ENCODE peak calls at places on chromosomes 2 and 18, in eight cellular contexts. Q is GM10248; L is foreskin keratinocyte; W is EL; Z is myocyte; N is caudate nucleus; F is HT1080; R is CD8-positive, alpha-beta memory T cell. D is an unnamed sample.
A peak's percentile ranks its signal among the peaks of the same experiment; 100 is the strongest.

GRCh38 chr2:230928701-230929380 is 3.8 kb upstream of the GPR55 start:
- DNase-seq in Q (no peak), L (no peak), W (no peak), Z (no peak), N (no peak), F (no peak), R (no peak), D (no peak)

GRCh38 chr2:30267161-30267568 is 35.8 kb downstream of the LBH start:
- DNase-seq in Q (no peak), L (no peak), W (no peak), Z (no peak), N (no peak), F (no peak), R (peak; percentile 62), D (no peak)

GRCh38 chr2:44944102-44944951 is 2.8 kb downstream of the SIX3 start:
- DNase-seq in Q (no peak), L (no peak), W (no peak), Z (no peak), N (no peak), F (no peak), R (no peak), D (no peak)

GRCh38 chr18:10234281-10234680 is 220.2 kb upstream of the APCDD1 start:
- DNase-seq in Q (no peak), L (peak; percentile 30), W (peak; percentile 24), Z (no peak), N (no peak), F (no peak), R (no peak), D (no peak)

GRCh38 chr2:70898363-70899240 is 37.1 kb upstream of the ATP6V1B1 start:
- DNase-seq in Q (no peak), L (no peak), W (no peak), Z (no peak), N (no peak), F (no peak), R (no peak), D (no peak)

GRCh38 chr2:179139506-179139905 is 89.6 kb upstream of the CCDC141 start:
- DNase-seq in Q (no peak), L (no peak), W (peak; percentile 7), Z (no peak), N (no peak), F (peak; percentile 65), R (no peak), D (no peak)

GRCh38 chr18:76134631-76135030 is 360.4 kb downstream of the ZNF516 start:
- DNase-seq in Q (no peak), L (no peak), W (no peak), Z (no peak), N (no peak), F (peak; percentile 34), R (no peak), D (peak; percentile 13)

GRCh38 chr2:218962859-218963492 is 3.5 kb downstream of the CDK5R2 start:
- DNase-seq in Q (no peak), L (no peak), W (peak; percentile 75), Z (peak; percentile 90), N (peak; percentile 71), F (peak; percentile 64), R (peak; percentile 71), D (peak; percentile 39)

GRCh38 chr2:10844083-10844482 is 31.5 kb upstream of the PDIA6 start:
- DNase-seq in Q (no peak), L (peak; percentile 15), W (peak; percentile 60), Z (peak; percentile 96), N (no peak), F (peak; percentile 82), R (no peak), D (no peak)